ENCODE peak calls at places on chromosomes 11 and 22, in eight cellular contexts. R, S, W, F, U, G, C and H are unnamed samples.
A peak's percentile ranks its signal among the peaks of the same experiment; 100 is the strongest.

GRCh38 chr11:69797156-69797555 is 22.0 kb upstream of the FGF4 start:
- DNase-seq in R (no peak), S (peak; percentile 4), W (no peak), F (no peak), U (no peak), G (no peak), C (no peak), H (no peak)

GRCh38 chr11:68598816-68599653 is 85.3 kb upstream of the GAL start:
- DNase-seq in R (no peak), S (peak; percentile 65), W (peak; percentile 17), F (peak; percentile 34), U (no peak), G (no peak), C (no peak), H (no peak)

GRCh38 chr11:100855466-100856067 is 168.5 kb downstream of the ARHGAP42 start:
- DNase-seq in R (no peak), S (peak; percentile 64), W (no peak), F (peak; percentile 68), U (peak; percentile 75), G (no peak), C (no peak), H (no peak)

GRCh38 chr11:125542709-125543108 is 26.6 kb upstream of the EI24 start:
- DNase-seq in R (no peak), S (no peak), W (no peak), F (no peak), U (no peak), G (no peak), C (no peak), H (no peak)

GRCh38 chr22:41636467-41636866 is 15.4 kb downstream of the XRCC6 start:
- DNase-seq in R (no peak), S (peak; percentile 72), W (no peak), F (peak; percentile 30), U (no peak), G (no peak), C (no peak), H (no peak)

GRCh38 chr11:76624515-76625379 is 45.8 kb downstream of the LRRC32 start:
- DNase-seq in R (peak; percentile 1), S (no peak), W (no peak), F (no peak), U (no peak), G (no peak), C (no peak), H (no peak)

GRCh38 chr22:44755956-44756361 is 3.6 kb downstream of the ARHGAP8 start:
- DNase-seq in R (no peak), S (no peak), W (no peak), F (no peak), U (no peak), G (no peak), C (no peak), H (no peak)

GRCh38 chr11:2305862-2306823 is 4.3 kb downstream of the TSPAN32 start:
- DNase-seq in R (no peak), S (peak; percentile 94), W (peak; percentile 78), F (peak; percentile 85), U (no peak), G (no peak), C (peak; percentile 83), H (no peak)

GRCh38 chr11:2190670-2191471 is 19.3 kb upstream of the TH start:
- DNase-seq in R (no peak), S (no peak), W (no peak), F (no peak), U (peak; percentile 4), G (no peak), C (no peak), H (no peak)

GRCh38 chr11:125465254-125465653 is 30.8 kb downstream of the FEZ1 start:
- DNase-seq in R (no peak), S (no peak), W (no peak), F (no peak), U (peak; percentile 47), G (no peak), C (no peak), H (no peak)

GRCh38 chr11:46277313-46277622 is 194 bp upstream of the CREB3L1 start:
- DNase-seq in R (no peak), S (peak; percentile 83), W (no peak), F (peak; percentile 62), U (no peak), G (no peak), C (no peak), H (no peak)

GRCh38 chr11:104319396-104319795 is 155.4 kb upstream of the PDGFD start:
- DNase-seq in R (no peak), S (no peak), W (no peak), F (no peak), U (no peak), G (no peak), C (no peak), H (no peak)

GRCh38 chr11:3810951-3811350 is 2.6 kb downstream of the PGAP2 start:
- DNase-seq in R (no peak), S (peak; percentile 41), W (no peak), F (peak; percentile 26), U (no peak), G (no peak), C (no peak), H (no peak)

GRCh38 chr22:42553475-42554361 is at the start of gene SERHL2:
- DNase-seq in R (peak; percentile 80), S (peak; percentile 82), W (peak; percentile 15), F (peak; percentile 55), U (peak; percentile 90), G (peak; percentile 76), C (peak; percentile 56), H (peak; percentile 73)

GRCh38 chr22:38865201-38866023 is 6.6 kb downstream of the CBX6 start:
- DNase-seq in R (no peak), S (no peak), W (no peak), F (no peak), U (no peak), G (no peak), C (no peak), H (no peak)

GRCh38 chr11:13225058-13226001 is 52.3 kb upstream of the BMAL1 start:
- DNase-seq in R (no peak), S (no peak), W (no peak), F (no peak), U (no peak), G (no peak), C (no peak), H (no peak)

GRCh38 chr11:79404325-79404724 is 36.5 kb downstream of the TENM4 start:
- DNase-seq in R (no peak), S (no peak), W (no peak), F (peak; percentile 73), U (no peak), G (no peak), C (no peak), H (no peak)

GRCh38 chr11:32317646-32318045 is 117.7 kb downstream of the WT1 start:
- DNase-seq in R (no peak), S (no peak), W (no peak), F (no peak), U (no peak), G (no peak), C (no peak), H (no peak)

GRCh38 chr11:45301537-45302246 is 15.6 kb upstream of the SYT13 start:
- DNase-seq in R (no peak), S (no peak), W (no peak), F (no peak), U (no peak), G (no peak), C (no peak), H (no peak)

GRCh38 chr11:70590356-70590991 is 192.1 kb downstream of the CTTN start:
- DNase-seq in R (no peak), S (no peak), W (no peak), F (no peak), U (no peak), G (no peak), C (no peak), H (no peak)

GRCh38 chr11:7592706-7593105 is 78.9 kb downstream of the PPFIBP2 start:
- DNase-seq in R (no peak), S (peak; percentile 40), W (no peak), F (peak; percentile 37), U (no peak), G (no peak), C (peak; percentile 82), H (no peak)

GRCh38 chr22:21025266-21025665 is 7.1 kb downstream of the SLC7A4 start:
- DNase-seq in R (peak; percentile 28), S (no peak), W (no peak), F (no peak), U (no peak), G (no peak), C (no peak), H (no peak)